ENCODE peak calls at places on chromosomes 12 and 14, in six cellular contexts. S, Y, U, B, H and N are unnamed samples. For H3K4me1, the result is how much of the 10 kb centered on the place peaks cover.

GRCh38 chr12:117890644-117891043 is 78.1 kb downstream of the KSR2 start:
- DNase-seq in S (no peak), Y (no peak), H (no peak), U (no peak), B (no peak), N (no peak)

GRCh38 chr14:96126339-96126770 is 78.3 kb upstream of the BDKRB2 start:
- DNase-seq in S (no peak), U (no peak), H (no peak), Y (no peak), B (no peak), N (no peak)

GRCh38 chr14:49615776-49616175 is 4.7 kb downstream of the RPL36AL start:
- DNase-seq in Y (no peak), H (no peak), U (no peak), S (no peak), B (no peak), N (no peak)

GRCh38 chr12:110137786-110138185 is 13.6 kb downstream of the IFT81 start:
- DNase-seq in H (no peak), S (no peak), B (no peak), Y (no peak), U (no peak), N (no peak)

GRCh38 chr12:53659011-53659551 is 16.8 kb downstream of the ATP5MC2 start:
- DNase-seq in S (no peak), B (no peak), H (peak), Y (no peak), U (peak), N (no peak)

GRCh38 chr14:59679872-59680271 is 103.3 kb upstream of the CCDC175 start:
- DNase-seq in B (no peak), U (no peak), H (peak), Y (peak), S (peak), N (no peak)

GRCh38 chr12:92553389-92553788 is 149.4 kb upstream of the PLEKHG7 start:
- DNase-seq in S (no peak), Y (peak), U (peak), H (no peak), B (peak), N (no peak)

GRCh38 chr14:26738571-26738970 is 140.7 kb upstream of the NOVA1 start:
- DNase-seq in B (no peak), U (no peak), H (no peak), S (no peak), Y (no peak), N (no peak)

GRCh38 chr14:85481471-85481870 is 48.5 kb upstream of the FLRT2 start:
- DNase-seq in U (no peak), H (no peak), Y (no peak), S (no peak), B (no peak), N (no peak)

GRCh38 chr12:6460751-6461371 is 9.0 kb downstream of the TAPBPL start:
- DNase-seq in U (no peak), S (no peak), Y (no peak), B (no peak), H (no peak), N (no peak)

GRCh38 chr14:64249363-64249762 is 44.8 kb downstream of the ESR2 start:
- DNase-seq in U (no peak), S (no peak), B (no peak), Y (no peak), H (no peak), N (no peak)

GRCh38 chr12:120687570-120688289 is 781 bp downstream of the MLEC start:
- DNase-seq in Y (peak), U (peak), H (peak), B (no peak), S (no peak), N (no peak)

GRCh38 chr12:53073881-53074280 is 5.3 kb downstream of the SPRYD3 start:
- DNase-seq in H (no peak), B (peak), U (no peak), S (no peak), Y (no peak), N (no peak)

GRCh38 chr14:101362529-101363260 is 198.6 kb upstream of the DIO3 start:
- DNase-seq in U (no peak), Y (no peak), H (no peak), S (no peak), B (no peak), N (no peak)

GRCh38 chr12:27969011-27969900 is 3.3 kb downstream of the PTHLH start:
- DNase-seq in Y (peak), U (peak), S (no peak), B (peak), H (peak), N (no peak)

GRCh38 chr14:99854831-99855230 is 61.6 kb downstream of the EML1 start:
- DNase-seq in B (no peak), U (no peak), Y (no peak), S (no peak), H (no peak), N (no peak)

GRCh38 chr12:3496964-3497363 is 6.0 kb downstream of the PRMT8 start:
- DNase-seq in B (no peak), Y (peak), S (no peak), U (no peak), H (peak), N (no peak)

GRCh38 chr12:118402251-118402650 is 25.9 kb downstream of the SUDS3 start:
- DNase-seq in U (no peak), B (no peak), Y (no peak), S (no peak), H (no peak), N (no peak)

GRCh38 chr12:12925383-12925782 is 26.6 kb downstream of the GPRC5D start:
- DNase-seq in Y (no peak), U (no peak), S (no peak), H (no peak), B (no peak), N (no peak)

DNA sequence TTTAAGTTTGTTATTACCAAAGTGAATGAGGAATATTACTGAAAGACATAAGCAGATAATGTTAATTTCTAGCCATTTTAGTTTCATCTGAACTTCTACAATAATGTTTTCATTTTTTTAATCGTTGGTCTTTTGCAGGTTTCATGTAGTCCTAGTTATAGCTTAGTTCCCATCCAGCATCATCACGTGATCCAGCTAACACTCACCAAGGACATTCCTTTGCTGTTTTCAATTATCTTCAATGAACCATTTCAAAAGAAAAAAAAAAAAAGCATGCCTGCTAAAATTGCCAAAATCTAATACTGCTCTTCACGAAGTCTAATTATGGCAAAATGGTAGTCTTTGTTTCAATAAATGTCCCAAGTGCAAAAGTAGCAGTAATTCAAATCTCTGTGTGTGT is 187.7 kb upstream of the ATXN7L3B start:
- DNase-seq in Y (no peak), B (no peak), S (no peak), H (no peak), U (no peak), N (no peak)
- H3K4me1 ChIP-seq in Y (under half), B (under half), S (under half), H (under half), U (under half), N (under half)

GRCh38 chr14:89615421-89615820 is 198.4 kb upstream of the FOXN3 start:
- DNase-seq in H (no peak), S (no peak), B (no peak), Y (no peak), U (no peak), N (no peak)
- H3K4me1 ChIP-seq in H (under half), S (under half), B (under half), Y (under half), U (under half), N (under half)

DNA sequence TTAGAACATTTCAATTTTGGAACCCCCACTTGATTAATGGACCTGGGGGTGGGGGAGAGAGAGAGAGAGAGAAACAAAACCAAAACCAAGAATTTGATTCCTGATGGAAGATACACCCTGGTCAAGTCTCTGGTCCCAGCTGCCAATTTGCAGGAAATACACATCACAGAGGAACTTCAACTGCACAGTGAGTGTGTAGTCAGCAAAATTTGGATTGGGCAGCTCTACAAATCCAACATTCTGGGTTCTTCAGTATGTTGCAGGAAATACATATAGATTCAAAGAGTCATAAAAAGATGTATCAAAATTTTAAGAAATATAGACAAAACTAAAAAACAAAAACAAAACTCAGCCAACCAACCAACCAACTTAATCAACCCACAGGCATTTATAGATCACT is 17.4 kb downstream of the DNAH10 start:
- DNase-seq in Y (no peak), B (no peak), S (no peak), U (no peak), H (no peak), N (no peak)
- H3K4me1 ChIP-seq in Y (under half), B (under half), S (under half), U (under half), H (under half), N (under half)

DNA sequence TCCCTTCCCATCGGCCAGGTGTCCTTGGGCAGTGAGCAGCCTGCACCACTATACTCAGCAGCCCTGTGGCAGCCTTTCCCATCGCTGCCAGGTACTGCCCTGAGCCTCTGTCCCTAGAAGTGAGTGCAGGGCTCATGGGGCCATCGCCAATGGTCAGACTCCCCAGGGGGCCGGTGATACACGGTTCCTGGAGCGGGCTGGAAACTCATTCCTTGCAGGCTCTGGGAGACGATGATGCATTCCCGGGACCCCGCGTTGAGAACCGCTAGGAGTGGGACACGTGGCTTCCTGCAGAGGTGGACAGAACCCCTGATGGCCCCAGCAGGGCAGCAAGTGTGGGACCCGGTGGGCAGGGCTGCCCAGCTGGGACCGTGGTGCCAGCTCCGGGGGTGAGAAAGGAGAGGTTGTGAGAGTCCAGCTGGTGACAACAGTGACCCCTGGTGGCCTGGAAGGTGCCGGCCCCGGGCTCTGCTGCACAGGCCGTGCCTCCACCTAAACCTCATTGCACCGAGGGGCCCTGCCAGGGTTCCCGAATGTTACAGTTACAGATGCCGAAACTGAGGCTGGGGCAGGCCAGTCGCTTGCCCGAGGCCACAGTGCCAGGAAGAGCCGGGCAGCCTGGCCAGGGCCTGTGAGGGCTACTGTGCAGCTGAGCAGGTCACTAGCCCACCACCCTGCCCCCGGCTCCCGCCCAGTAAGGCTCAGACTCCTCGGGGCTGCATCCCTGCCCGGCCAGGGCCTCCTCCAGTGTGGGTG is 33.8 kb downstream of the FBRSL1 start:
- DNase-seq in H (peak), Y (peak), B (peak), U (peak), S (no peak), N (no peak)
- H3K4me1 ChIP-seq in H (half or more), Y (under half), B (under half), U (under half), S (under half), N (under half)

GRCh38 chr12:128815779-128816642 is 7.7 kb downstream of the SLC15A4 start:
- DNase-seq in U (no peak), Y (no peak), H (no peak), B (no peak), S (no peak), N (no peak)

GRCh38 chr12:128816643-128816920 is 7.2 kb downstream of the SLC15A4 start:
- DNase-seq in U (no peak), B (no peak), Y (no peak), H (no peak), S (no peak), N (no peak)

GRCh38 chr12:128813392-128813791 is 10.4 kb downstream of the SLC15A4 start:
- DNase-seq in S (no peak), B (no peak), U (no peak), H (no peak), Y (no peak), N (no peak)

GRCh38 chr12:128813883-128814282 is 9.9 kb downstream of the SLC15A4 start:
- DNase-seq in U (no peak), Y (no peak), S (no peak), H (no peak), B (no peak), N (no peak)

DNA sequence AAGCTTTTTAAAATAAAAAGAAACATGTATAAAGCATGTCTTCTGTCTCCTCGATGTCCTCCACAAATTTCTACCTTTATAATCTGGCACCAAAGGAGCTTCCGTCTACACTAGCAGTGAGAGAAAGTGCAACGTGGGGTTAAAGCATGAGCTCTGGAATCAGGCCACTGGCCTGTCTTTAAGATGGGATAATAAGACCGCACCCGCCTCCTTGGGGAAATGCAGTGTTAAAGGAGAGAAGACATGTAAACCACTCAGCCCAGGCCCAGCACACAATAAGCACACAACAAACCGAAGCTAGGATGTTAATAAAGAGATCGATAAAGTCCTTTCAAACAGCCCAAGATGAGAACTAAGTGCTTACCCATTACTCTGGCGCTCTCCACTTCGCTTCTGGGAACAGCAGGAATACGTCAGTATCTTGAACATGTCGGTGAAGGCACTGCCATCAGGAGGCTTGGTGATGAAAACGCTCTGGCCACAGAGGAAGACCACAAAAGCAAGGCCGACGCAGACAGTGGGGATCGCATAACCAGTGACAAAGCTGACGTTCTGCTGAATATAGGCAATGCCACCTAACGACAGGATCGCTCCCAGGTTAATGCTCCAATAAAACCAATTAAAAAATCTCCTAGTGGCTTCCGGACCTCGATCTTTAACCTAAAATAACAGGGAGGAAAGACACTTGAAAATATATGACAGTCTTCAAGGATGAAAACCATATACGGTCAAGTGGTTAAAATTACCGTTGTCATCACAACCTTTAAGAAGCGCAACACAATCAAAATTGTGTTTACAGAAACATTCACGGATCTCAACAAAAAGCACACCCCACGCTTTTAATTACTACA is 9.1 kb downstream of the SLC15A4 start:
- DNase-seq in U (no peak), H (no peak), S (no peak), Y (no peak), B (no peak), N (no peak)
- H3K4me1 ChIP-seq in U (under half), H (under half), S (under half), Y (under half), B (under half), N (under half)

GRCh38 chr14:102768223-102769048 is 8.8 kb upstream of the TRAF3 start:
- DNase-seq in H (no peak), S (no peak), U (no peak), B (no peak), Y (no peak), N (no peak)

GRCh38 chr14:102770147-102770909 is 6.9 kb upstream of the TRAF3 start:
- DNase-seq in U (no peak), S (no peak), H (no peak), Y (no peak), B (no peak), N (no peak)

GRCh38 chr14:102770910-102771543 is 6.2 kb upstream of the TRAF3 start:
- DNase-seq in Y (no peak), S (no peak), H (no peak), U (no peak), B (no peak), N (no peak)

GRCh38 chr14:102772781-102773570 is 4.3 kb upstream of the TRAF3 start:
- DNase-seq in S (no peak), U (no peak), Y (peak), H (no peak), B (no peak), N (no peak)

GRCh38 chr14:102769049-102769327 is 8.3 kb upstream of the TRAF3 start:
- DNase-seq in B (no peak), Y (no peak), U (no peak), H (no peak), S (no peak), N (no peak)
- H3K4me1 ChIP-seq in B (under half), Y (under half), U (under half), H (under half), S (under half), N (under half)

GRCh38 chr14:39176263-39177167 is 1.5 kb downstream of the PNN start:
- DNase-seq in S (no peak), Y (no peak), H (no peak), B (no peak), U (no peak), N (no peak)

GRCh38 chr14:39174560-39175444 is at the start of gene PNN:
- DNase-seq in S (peak), B (peak), H (peak), Y (peak), U (peak), N (peak)

GRCh38 chr14:39169541-39169900 is 612 bp downstream of the TRAPPC6B start:
- DNase-seq in Y (no peak), S (no peak), B (no peak), U (no peak), H (peak), N (no peak)

GRCh38 chr14:39175445-39176262 is 600 bp downstream of the PNN start:
- DNase-seq in Y (peak), H (no peak), S (no peak), B (no peak), U (no peak), N (no peak)

DNA sequence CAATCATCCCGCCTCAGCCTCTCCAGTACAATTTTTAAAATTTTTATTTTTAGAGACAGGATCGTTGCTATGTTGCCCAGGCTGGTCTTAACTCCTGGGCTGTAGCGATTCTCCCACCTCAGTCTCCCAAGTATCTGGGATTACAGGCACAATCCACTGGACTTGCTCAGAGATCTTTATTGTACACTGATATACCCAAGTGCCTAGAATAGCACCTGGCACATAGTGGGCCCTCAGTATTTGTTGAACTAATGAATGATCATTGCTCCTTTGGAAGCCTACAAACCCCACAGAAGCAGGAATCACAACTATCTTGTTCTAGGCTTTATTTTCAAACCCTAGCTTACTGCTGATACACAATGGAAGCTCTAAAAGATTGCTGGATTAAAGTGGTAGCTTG is 1.9 kb upstream of the PNN start:
- DNase-seq in H (no peak), S (no peak), U (no peak), Y (no peak), B (no peak), N (no peak)
- H3K4me1 ChIP-seq in H (under half), S (under half), U (under half), Y (under half), B (under half), N (under half)

GRCh38 chr12:68617160-68617926 is 6.6 kb downstream of the RAP1B start:
- DNase-seq in U (no peak), Y (no peak), S (no peak), B (no peak), H (no peak), N (no peak)
- H3K4me1 ChIP-seq in U (under half), Y (under half), S (under half), B (under half), H (half or more), N (half or more)

DNA sequence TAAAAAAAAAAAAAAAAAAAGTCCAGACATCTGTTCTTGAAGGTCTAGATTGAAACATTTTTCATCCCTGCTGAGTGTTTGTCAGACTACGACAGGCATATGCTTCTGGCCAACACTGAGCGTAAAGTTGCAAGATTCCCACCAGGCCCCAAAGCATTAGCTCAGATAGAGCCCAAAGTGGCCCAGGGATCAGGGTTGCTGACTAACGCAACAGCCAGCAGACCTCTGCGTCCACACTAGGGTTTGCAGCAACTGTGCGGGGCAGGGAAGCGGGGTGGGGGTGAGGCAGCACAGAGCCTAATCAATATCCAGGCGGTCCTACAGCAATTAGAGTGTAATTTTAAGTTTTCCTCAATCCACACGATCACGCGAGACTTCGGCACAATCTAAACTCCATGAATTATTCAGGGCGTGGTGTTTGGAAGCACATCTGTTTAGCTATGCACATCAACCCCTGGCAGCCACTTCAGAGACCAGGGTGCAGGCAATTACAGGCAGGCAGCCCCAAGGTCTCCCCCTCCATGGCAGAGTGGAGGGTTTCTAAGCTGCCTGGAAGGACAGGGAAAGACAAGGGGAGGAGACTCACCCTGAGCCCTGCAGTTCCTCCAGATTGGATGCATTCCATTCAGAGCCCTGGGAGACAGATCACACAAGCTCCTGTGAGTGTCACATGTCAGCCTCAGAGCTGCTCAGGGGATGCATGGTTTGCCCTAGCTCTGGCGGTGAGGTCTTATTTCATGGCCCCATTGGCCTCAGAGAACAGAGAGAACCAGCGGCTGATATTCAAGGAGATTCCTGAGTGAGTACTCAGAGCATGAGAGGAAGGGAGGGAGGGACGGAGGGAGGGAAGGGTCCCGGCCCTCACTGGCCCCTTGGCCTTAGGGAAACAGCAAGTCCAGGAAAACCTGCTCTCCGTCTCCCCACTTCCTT is 55.4 kb downstream of the SSH1 start:
- DNase-seq in H (peak), Y (peak), B (peak), U (peak), S (no peak), N (no peak)
- H3K4me1 ChIP-seq in H (under half), Y (half or more), B (under half), U (under half), S (under half), N (under half)